ENCODE peak calls at places on chromosomes 1 and 21, in four cellular contexts. T is transverse colon, J is sigmoid colon, D is IMR-90. R is an unnamed sample. For H3K4me1, the result is how much of the 10 kb centered on the place peaks cover.

GRCh38 chr1:21217812-21218596 is 41.3 kb upstream of the EIF4G3 start:
- DNase-seq in D (peak), T (peak), J (no peak), R (peak)

GRCh38 chr1:210394281-210394798 is 65.6 kb downstream of the HHAT start:
- DNase-seq in T (no peak), D (peak), J (no peak), R (no peak)

GRCh38 chr1:240877605-240878004 is 265.6 kb upstream of the GREM2 start:
- DNase-seq in D (no peak), T (no peak), J (no peak), R (no peak)

GRCh38 chr1:46453449-46453848 is 36.2 kb upstream of the DMBX1 start:
- DNase-seq in J (no peak), D (no peak), T (no peak), R (no peak)

GRCh38 chr1:15430787-15431570 is 7.3 kb upstream of the CTRC start:
- DNase-seq in J (no peak), T (peak), D (peak), R (peak)

GRCh38 chr1:165560834-165561233 is 17.0 kb downstream of the LRRC52 start:
- DNase-seq in J (no peak), T (no peak), D (no peak), R (peak)

GRCh38 chr1:59564192-59564891 is 250.4 kb upstream of the HOOK1 start:
- DNase-seq in J (no peak), D (no peak), T (no peak), R (no peak)

GRCh38 chr1:163315773-163316374 is 5.9 kb upstream of the NUF2 start:
- DNase-seq in J (no peak), D (peak), T (peak), R (peak)

GRCh38 chr1:31111290-31111951 is 45.9 kb upstream of the PUM1 start:
- DNase-seq in J (no peak), D (peak), T (peak), R (peak)

GRCh38 chr1:24541711-24542346 is 14.1 kb upstream of the NCMAP start:
- DNase-seq in T (peak), D (no peak), J (no peak), R (no peak)

GRCh38 chr1:97170296-97170695 is 448.7 kb downstream of the PTBP2 start:
- DNase-seq in D (peak), J (no peak), T (no peak), R (no peak)

GRCh38 chr21:33152228-33153130 is 77.3 kb upstream of the IFNAR2 start:
- DNase-seq in D (no peak), T (no peak), J (no peak), R (no peak)

GRCh38 chr1:3625151-3625907 is 514 bp downstream of the TPRG1L start:
- DNase-seq in J (peak), D (peak), T (peak), R (peak)

GRCh38 chr1:151058682-151059341 is 610 bp downstream of the CDC42SE1 start:
- DNase-seq in T (peak), J (peak), D (peak), R (peak)

GRCh38 chr1:177495878-177496277 is 325.1 kb downstream of the BRINP2 start:
- DNase-seq in T (no peak), J (no peak), D (peak), R (no peak)

GRCh38 chr1:230104395-230105244 is 37.6 kb downstream of the GALNT2 start:
- DNase-seq in D (peak), J (peak), T (peak), R (peak)
- TF ChIP-seq CTCF in D (no peak), J (no peak), T (no peak), R (peak)

GRCh38 chr1:2257245-2257627 is 29.1 kb downstream of the SKI start:
- DNase-seq in J (no peak), D (no peak), T (no peak), R (no peak)

GRCh38 chr1:2259668-2260392 is 31.7 kb downstream of the SKI start:
- DNase-seq in T (no peak), D (no peak), J (no peak), R (no peak)

GRCh38 chr1:2258122-2258812 is 30.1 kb downstream of the SKI start:
- DNase-seq in J (no peak), D (no peak), T (no peak), R (no peak)

GRCh38 chr1:2260917-2261316 is 32.8 kb downstream of the SKI start:
- DNase-seq in D (no peak), J (no peak), T (no peak), R (no peak)

GRCh38 chr1:2258996-2259395 is 30.9 kb downstream of the SKI start:
- DNase-seq in J (no peak), D (no peak), T (no peak), R (no peak)
- H3K4me1 ChIP-seq in J (half or more), D (under half), T (under half), R (under half)

GRCh38 chr1:56995414-56996100 is 29.7 kb upstream of the C8B start:
- DNase-seq in T (no peak), D (no peak), J (no peak), R (no peak)

GRCh38 chr1:56993355-56993985 is 27.7 kb upstream of the C8B start:
- DNase-seq in D (no peak), T (no peak), J (no peak), R (peak)

DNA sequence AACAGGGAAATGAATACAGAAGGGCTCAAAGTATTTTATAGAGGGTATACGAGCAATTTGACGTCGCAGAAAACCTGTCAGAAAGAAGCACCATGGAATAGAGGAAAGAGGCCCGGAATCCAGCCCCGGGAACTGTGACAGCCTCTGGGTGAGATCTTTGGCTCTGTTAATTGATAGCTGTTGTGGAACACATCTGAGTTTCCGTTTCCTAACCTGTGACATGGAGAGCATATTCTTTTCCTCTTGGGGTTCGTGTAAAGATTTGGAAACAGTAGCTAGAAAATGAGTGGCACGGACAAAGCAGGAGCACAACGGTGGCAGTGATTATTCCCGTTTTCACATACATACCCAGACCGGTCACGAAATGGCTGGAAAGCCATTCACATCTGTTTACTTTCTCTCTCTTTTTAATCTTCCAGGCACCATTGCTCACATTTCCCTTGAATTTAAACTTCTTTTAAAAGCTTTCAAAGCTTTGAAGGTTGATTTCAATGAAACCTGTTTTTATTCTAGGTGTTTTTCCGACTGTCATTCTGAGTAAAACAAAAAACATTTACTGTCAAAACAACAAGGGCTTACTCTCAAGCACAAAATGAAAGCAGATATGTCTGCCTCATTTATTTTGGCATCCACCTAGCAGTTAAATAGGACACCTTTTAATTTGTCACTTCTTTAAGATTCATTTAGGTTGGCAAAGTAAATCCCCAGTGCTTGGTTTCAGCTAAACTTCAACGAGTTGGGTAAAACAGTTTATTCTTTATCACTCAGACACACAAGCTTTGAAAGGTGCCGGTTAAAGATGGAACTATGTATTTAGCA is 26.7 kb upstream of the C8B start:
- DNase-seq in T (no peak), J (no peak), D (no peak), R (no peak)
- TF ChIP-seq POLR2A in T (no peak), J (no peak), D (no peak), R (no peak)

DNA sequence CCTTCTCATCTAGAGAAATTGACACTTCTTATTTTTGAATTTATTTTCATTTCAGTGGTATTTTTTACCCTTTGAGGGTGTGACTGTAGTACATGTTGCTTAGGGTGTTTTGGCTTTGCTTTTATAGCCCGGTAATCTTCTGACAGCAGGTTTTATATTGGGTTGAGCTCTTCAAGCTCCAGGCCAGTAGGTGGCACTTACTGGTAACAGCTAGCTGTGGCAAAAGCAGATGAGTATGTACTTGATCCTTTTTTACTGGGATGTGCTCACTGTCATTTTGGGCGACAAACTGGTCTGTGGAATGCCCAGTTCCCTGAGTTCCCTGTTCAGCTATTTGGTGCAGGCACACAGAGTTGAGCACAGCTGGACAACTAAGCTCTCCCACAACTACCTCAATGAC is 916.2 kb upstream of the B3GALT2 start:
- DNase-seq in J (no peak), T (no peak), D (peak), R (no peak)
- TF ChIP-seq CTCF in J (no peak), T (no peak), D (no peak), R (no peak)

R was measured in thyroid gland.